ENCODE peak calls at places on chromosomes 12 and 14, in nine cellular contexts. Z, W, P, J, N, S, U, O and I are unnamed samples.

GRCh38 chr12:22287776-22288621 is 46.5 kb downstream of the ST8SIA1 start:
- DNase-seq in Z (peak), W (no peak), P (no peak), J (peak), N (no peak), S (no peak), U (no peak), O (peak), I (peak)

GRCh38 chr14:91123201-91123600 is 9.3 kb downstream of the DGLUCY start:
- DNase-seq in Z (no peak), W (no peak), P (no peak), J (no peak), N (no peak), S (no peak), U (no peak), O (no peak), I (no peak)

GRCh38 chr14:100979079-100979478 is 75.6 kb upstream of the RTL1 start:
- DNase-seq in Z (no peak), W (no peak), P (no peak), J (no peak), N (no peak), S (peak), U (no peak), O (no peak), I (no peak)

GRCh38 chr14:63192085-63192484 is 12.2 kb upstream of the RHOJ start:
- DNase-seq in Z (peak), W (peak), P (no peak), J (peak), N (no peak), S (no peak), U (no peak), O (peak), I (no peak)

GRCh38 chr14:32370720-32371119 is 41.6 kb downstream of the AKAP6 start:
- DNase-seq in Z (peak), W (no peak), P (no peak), J (peak), N (no peak), S (peak), U (no peak), O (peak), I (no peak)

GRCh38 chr12:131159660-131160059 is 206.0 kb downstream of the ADGRD1 start:
- DNase-seq in Z (no peak), W (no peak), P (no peak), J (no peak), N (no peak), S (peak), U (peak), O (no peak), I (peak)

GRCh38 chr12:120971299-120972180 is 6.8 kb upstream of the HNF1A start:
- DNase-seq in Z (peak), W (peak), P (no peak), J (peak), N (no peak), S (peak), U (peak), O (peak), I (peak)

GRCh38 chr12:116423053-116423452 is 136.1 kb upstream of the MAP1LC3B2 start:
- DNase-seq in Z (peak), W (no peak), P (no peak), J (peak), N (no peak), S (peak), U (no peak), O (peak), I (peak)

GRCh38 chr12:103677341-103677740 is 90.3 kb downstream of the STAB2 start:
- DNase-seq in Z (no peak), W (no peak), P (peak), J (no peak), N (no peak), S (peak), U (no peak), O (no peak), I (peak)

GRCh38 chr12:6956332-6956727 is 5.2 kb downstream of the PTPN6 start:
- DNase-seq in Z (no peak), W (no peak), P (no peak), J (no peak), N (no peak), S (no peak), U (no peak), O (no peak), I (no peak)

GRCh38 chr14:69363055-69363454 is 35.0 kb downstream of the ERH start:
- DNase-seq in Z (peak), W (no peak), P (no peak), J (peak), N (peak), S (no peak), U (peak), O (peak), I (peak)

GRCh38 chr14:104722938-104723650 is 935 bp upstream of the ADSS1 start:
- DNase-seq in Z (no peak), W (no peak), P (peak), J (no peak), N (no peak), S (no peak), U (no peak), O (no peak), I (peak)

GRCh38 chr12:109738878-109739665 is 25.4 kb downstream of the FAM222A start:
- DNase-seq in Z (peak), W (no peak), P (no peak), J (peak), N (peak), S (peak), U (no peak), O (peak), I (no peak)

GRCh38 chr12:130849561-130850417 is 10.7 kb upstream of the STX2 start:
- DNase-seq in Z (no peak), W (no peak), P (no peak), J (no peak), N (no peak), S (peak), U (peak), O (no peak), I (peak)

GRCh38 chr12:22529281-22530060 is 14.9 kb downstream of the C2CD5 start:
- DNase-seq in Z (peak), W (peak), P (no peak), J (peak), N (no peak), S (peak), U (peak), O (peak), I (peak)

GRCh38 chr12:8030189-8030588 is 2.3 kb upstream of the FOXJ2 start:
- DNase-seq in Z (no peak), W (no peak), P (no peak), J (no peak), N (no peak), S (no peak), U (no peak), O (no peak), I (no peak)

GRCh38 chr12:8032242-8033152 is at the start of gene FOXJ2:
- DNase-seq in Z (peak), W (peak), P (peak), J (peak), N (peak), S (peak), U (peak), O (peak), I (peak)

GRCh38 chr12:8034802-8035201 is 2.3 kb downstream of the FOXJ2 start:
- DNase-seq in Z (peak), W (no peak), P (no peak), J (peak), N (no peak), S (peak), U (no peak), O (no peak), I (peak)

GRCh38 chr12:8033153-8034044 is 883 bp downstream of the FOXJ2 start:
- DNase-seq in Z (peak), W (peak), P (peak), J (peak), N (peak), S (peak), U (no peak), O (peak), I (peak)

GRCh38 chr12:8031872-8032241 is 659 bp upstream of the FOXJ2 start:
- DNase-seq in Z (no peak), W (no peak), P (no peak), J (no peak), N (no peak), S (no peak), U (no peak), O (no peak), I (no peak)
- H3K9ac ChIP-seq in Z (peak), W (peak), P (peak), J (peak), N (peak), S (peak), U (peak), O (peak), I (peak)

GRCh38 chr12:5068126-5068525 is 24.4 kb downstream of the KCNA5 start:
- DNase-seq in Z (no peak), W (no peak), P (no peak), J (no peak), N (no peak), S (no peak), U (no peak), O (no peak), I (no peak)
- H3K27ac ChIP-seq in Z (no peak), W (no peak), P (no peak), J (no peak), N (no peak), S (no peak), U (no peak), O (no peak), I (no peak)

DNA sequence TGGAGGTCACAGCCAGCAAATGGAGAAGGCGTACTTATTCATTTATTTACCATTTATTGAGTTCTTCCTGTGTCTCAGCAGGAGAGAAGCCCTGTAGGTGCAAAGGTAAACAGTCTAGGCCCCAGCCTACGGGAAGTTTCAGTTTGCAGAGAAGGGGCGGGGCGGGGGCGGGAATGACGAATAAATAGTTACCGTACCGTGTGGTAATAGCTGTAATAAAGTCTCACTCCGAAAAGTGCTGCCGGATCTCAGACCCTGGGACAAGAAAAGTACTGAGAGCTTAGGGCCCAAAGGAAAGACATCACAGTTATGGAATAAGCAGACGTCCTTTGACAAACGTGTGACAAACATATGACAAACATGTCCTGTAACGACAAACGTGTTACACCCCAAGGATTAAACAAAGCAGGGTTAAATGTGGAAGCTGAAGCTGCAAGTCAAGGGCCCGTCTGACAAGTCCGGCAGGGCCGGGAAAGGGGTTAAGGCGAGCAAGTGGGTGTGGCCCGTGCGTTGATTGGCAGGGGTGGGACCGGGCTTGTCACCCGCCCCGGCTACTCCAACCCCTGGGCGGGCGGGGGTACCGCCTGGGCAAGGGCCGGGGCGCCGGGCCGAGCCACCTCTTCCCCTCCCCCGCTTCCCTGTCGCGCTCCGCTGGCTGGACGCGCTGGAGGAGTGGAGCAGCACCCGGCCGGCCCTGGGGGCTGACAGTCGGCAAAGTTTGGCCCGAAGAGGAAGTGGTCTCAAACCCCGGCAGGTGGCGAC is at the start of gene LRP10:
- DNase-seq in Z (peak), W (peak), P (peak), J (peak), N (peak), S (peak), U (peak), O (peak), I (peak)
- H3K9ac ChIP-seq in Z (peak), W (peak), P (peak), J (peak), N (peak), S (peak), U (peak), O (peak), I (peak)

GRCh38 chr12:95881331-95881955 is 22.7 kb downstream of the SNRPF start:
- DNase-seq in Z (peak), W (no peak), P (no peak), J (peak), N (no peak), S (no peak), U (no peak), O (peak), I (no peak)
- H3K27ac ChIP-seq in Z (no peak), W (no peak), P (no peak), J (peak), N (no peak), S (no peak), U (no peak), O (no peak), I (no peak)

DNA sequence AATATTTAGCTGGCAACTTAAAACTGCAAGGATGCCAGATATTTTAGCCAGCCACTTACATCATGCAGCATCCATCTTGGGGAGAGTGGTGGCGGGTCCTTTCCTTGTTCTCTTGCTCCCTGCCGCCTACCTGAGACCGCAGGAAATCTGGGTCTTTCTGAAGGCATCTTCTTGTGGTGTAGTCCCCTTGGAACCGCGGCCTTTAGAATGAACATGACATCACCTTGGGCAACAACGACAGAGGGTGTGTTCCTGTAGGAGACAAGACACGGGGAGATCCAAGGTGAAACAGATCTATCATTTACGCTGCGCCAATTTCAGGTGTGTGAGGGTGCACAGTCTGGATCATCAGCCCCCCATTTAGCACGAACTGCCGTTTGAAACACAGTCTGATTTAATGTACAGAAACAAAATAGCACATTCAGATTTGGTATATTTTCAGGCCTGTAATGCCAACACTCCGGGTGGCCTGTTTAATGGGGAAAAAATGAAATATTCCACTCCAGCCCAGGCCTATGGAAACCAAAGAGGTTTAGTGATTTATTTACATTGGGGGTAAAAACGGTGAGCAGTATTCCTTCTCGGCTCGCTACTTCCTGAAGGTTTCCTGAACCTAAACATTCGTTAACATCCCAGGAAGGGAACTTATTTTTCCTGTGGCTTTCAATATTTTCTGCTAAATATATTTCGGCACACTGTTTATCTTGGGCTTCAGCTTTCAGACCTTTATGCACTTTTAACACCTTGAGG is 12.7 kb upstream of the IRF2BPL start:
- DNase-seq in Z (no peak), W (no peak), P (no peak), J (no peak), N (peak), S (peak), U (no peak), O (no peak), I (peak)
- H3K9ac ChIP-seq in Z (peak), W (peak), P (peak), J (peak), N (peak), S (peak), U (peak), O (peak), I (peak)

DNA sequence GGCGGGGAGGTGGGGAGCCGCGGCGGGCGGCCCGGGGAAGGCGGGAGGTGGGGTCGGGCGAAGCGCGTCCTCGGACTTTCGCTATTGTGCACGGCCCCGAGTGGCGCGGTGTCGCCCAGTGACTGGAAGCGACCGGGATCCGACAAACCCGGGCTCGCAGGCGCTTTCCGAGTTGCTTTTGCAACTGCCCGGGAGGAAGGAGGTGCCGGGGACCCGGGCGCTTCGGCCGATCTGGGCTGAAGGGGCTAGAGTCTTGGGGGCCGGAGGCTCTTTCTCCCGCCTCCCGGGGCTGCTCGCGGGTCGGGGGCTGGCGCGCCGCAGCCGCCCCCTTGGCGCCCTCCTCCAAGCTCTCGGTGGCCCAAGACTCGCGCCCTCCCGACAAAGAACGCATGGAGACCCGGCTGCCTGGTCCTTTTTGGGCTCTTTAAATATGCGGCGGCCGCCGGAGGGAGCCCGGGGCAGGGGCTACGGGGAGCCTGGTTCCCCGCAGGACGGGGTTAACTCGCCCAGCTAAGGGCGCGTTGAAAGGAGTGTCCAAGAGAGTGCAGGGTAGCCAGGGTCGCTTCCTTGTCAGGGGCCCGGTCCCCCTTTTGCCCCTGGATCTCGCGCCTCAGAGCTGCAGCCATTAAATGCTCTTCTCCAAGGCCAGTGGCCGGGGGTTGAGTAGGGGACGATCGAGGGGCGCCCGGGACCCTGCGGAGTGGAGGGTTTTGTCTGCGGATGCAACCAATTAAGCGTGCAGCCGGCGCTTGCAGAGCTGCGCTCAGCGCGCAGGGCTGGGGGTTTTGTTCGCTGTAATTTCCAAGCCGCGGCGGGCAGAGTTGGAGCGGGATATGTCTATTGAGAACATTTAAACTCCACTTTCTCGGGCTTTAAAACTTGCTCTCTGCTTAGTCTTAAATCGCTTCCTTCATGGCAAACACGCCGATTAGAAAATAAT is 1.6 kb downstream of the HMGA2 start:
- DNase-seq in Z (peak), W (no peak), P (peak), J (peak), N (peak), S (peak), U (no peak), O (peak), I (peak)
- H3K27ac ChIP-seq in Z (peak), W (no peak), P (no peak), J (peak), N (no peak), S (peak), U (peak), O (peak), I (peak)

GRCh38 chr14:75234173-75234855 is 44.3 kb upstream of the FOS start:
- DNase-seq in Z (peak), W (no peak), P (peak), J (peak), N (peak), S (peak), U (peak), O (peak), I (no peak)
- H3K9ac ChIP-seq in Z (no peak), W (no peak), P (no peak), J (no peak), N (no peak), S (no peak), U (no peak), O (no peak), I (no peak)